ENCODE peak calls at places on chromosomes 3 and 15, in five cellular contexts. L is cardiac muscle cell, Q is psoas muscle, S is OCI-LY7, T is thoracic aorta. Y is an unnamed sample.

GRCh38 chr3:194689493-194689901 is 3.8 kb downstream of the FAM43A start:
- DNase-seq in L (peak), T (no peak), Q (peak), S (peak), Y (peak)

GRCh38 chr3:12995389-12996180 is 77.6 kb downstream of the IQSEC1 start:
- DNase-seq in S (no peak), Q (no peak), L (no peak), T (no peak), Y (no peak)

GRCh38 chr3:144496116-144496835 is 524.7 kb downstream of the DIPK2A start:
- DNase-seq in S (no peak), L (no peak), T (no peak), Q (no peak), Y (no peak)

GRCh38 chr15:62958944-62959343 is 83.6 kb upstream of the TPM1 start:
- DNase-seq in L (no peak), S (no peak), T (no peak), Q (no peak), Y (no peak)

GRCh38 chr15:58224068-58224467 is 85.9 kb downstream of the AQP9 start:
- DNase-seq in Q (peak), S (no peak), L (peak), T (no peak), Y (peak)

GRCh38 chr3:135393159-135393558 is 572.4 kb upstream of the PPP2R3A start:
- DNase-seq in Q (no peak), S (no peak), T (no peak), L (no peak), Y (no peak)

GRCh38 chr3:50370594-50370993 is 11.3 kb upstream of the TMEM115 start:
- DNase-seq in Q (no peak), L (peak), T (no peak), S (peak), Y (no peak)

GRCh38 chr3:72818915-72819314 is 29.3 kb downstream of the SHQ1 start:
- DNase-seq in Q (no peak), T (peak), S (no peak), L (peak), Y (no peak)

GRCh38 chr15:61049934-61050333 is 179.2 kb downstream of the RORA start:
- DNase-seq in Q (no peak), L (peak), S (no peak), T (no peak), Y (no peak)

GRCh38 chr3:186476541-186476940 is 67.6 kb downstream of the CRYGS start:
- DNase-seq in L (no peak), S (no peak), Q (no peak), T (no peak), Y (no peak)

GRCh38 chr15:70555713-70556112 is 207.6 kb downstream of the UACA start:
- DNase-seq in Q (no peak), T (no peak), L (no peak), S (peak), Y (no peak)

GRCh38 chr3:14845826-14846225 is 27.1 kb downstream of the FGD5 start:
- DNase-seq in S (no peak), L (no peak), Q (no peak), T (no peak), Y (no peak)

GRCh38 chr15:31267161-31268107 is 59.2 kb upstream of the KLF13 start:
- DNase-seq in Q (no peak), S (peak), L (no peak), T (no peak), Y (no peak)

GRCh38 chr3:98242155-98242554 is 21.9 kb upstream of the OR5H6 start:
- DNase-seq in L (no peak), Q (no peak), S (no peak), T (no peak), Y (no peak)

GRCh38 chr3:185292238-185292637 is 38.4 kb upstream of the EHHADH start:
- DNase-seq in S (no peak), Q (no peak), T (no peak), L (no peak), Y (no peak)

GRCh38 chr3:100420885-100421284 is 19.5 kb downstream of the LNP1 start:
- DNase-seq in T (no peak), L (no peak), Q (no peak), S (no peak), Y (no peak)

GRCh38 chr3:195916291-195916690 is 7.9 kb upstream of the TNK2 start:
- DNase-seq in S (no peak), Q (no peak), T (no peak), L (no peak), Y (no peak)

GRCh38 chr15:31172606-31173005 is 71.1 kb upstream of the TRPM1 start:
- DNase-seq in S (no peak), T (no peak), L (no peak), Q (no peak), Y (no peak)

GRCh38 chr15:71748327-71748726 is 62.0 kb upstream of the NR2E3 start:
- DNase-seq in T (no peak), S (no peak), Q (no peak), L (no peak), Y (no peak)

GRCh38 chr15:98868564-98868963 is 139.0 kb downstream of the PGPEP1L start:
- DNase-seq in Q (no peak), L (no peak), S (no peak), T (no peak), Y (no peak)

GRCh38 chr15:81373996-81374395 is at the start of gene TMC3:
- DNase-seq in Q (no peak), T (no peak), L (no peak), S (no peak), Y (no peak)

GRCh38 chr3:32457971-32458471 is 44.6 kb downstream of the CMTM6 start:
- DNase-seq in T (no peak), Q (no peak), L (no peak), S (peak), Y (no peak)

GRCh38 chr15:90106522-90107117 is 4.4 kb upstream of the IDH2 start:
- DNase-seq in S (no peak), T (no peak), L (peak), Q (peak), Y (peak)

GRCh38 chr15:77295446-77295845 is 124.5 kb downstream of the PEAK1 start:
- DNase-seq in Q (no peak), L (peak), S (no peak), T (no peak), Y (no peak)

GRCh38 chr3:67610458-67610857 is 44.0 kb downstream of the SUCLG2 start:
- DNase-seq in Q (no peak), L (peak), T (no peak), S (no peak), Y (no peak)

GRCh38 chr3:15973414-15973813 is 175.6 kb upstream of the ANKRD28 start:
- DNase-seq in L (no peak), T (no peak), Q (no peak), S (no peak), Y (no peak)
- H3K27ac ChIP-seq in L (no peak), T (no peak), Q (no peak), S (no peak), Y (no peak)

GRCh38 chr3:101940521-101940992 is 91.2 kb downstream of the NFKBIZ start:
- DNase-seq in S (no peak), L (peak), Q (peak), T (no peak), Y (peak)
- H3K4me3 ChIP-seq in S (no peak), L (no peak), Q (no peak), T (peak), Y (peak)

DNA sequence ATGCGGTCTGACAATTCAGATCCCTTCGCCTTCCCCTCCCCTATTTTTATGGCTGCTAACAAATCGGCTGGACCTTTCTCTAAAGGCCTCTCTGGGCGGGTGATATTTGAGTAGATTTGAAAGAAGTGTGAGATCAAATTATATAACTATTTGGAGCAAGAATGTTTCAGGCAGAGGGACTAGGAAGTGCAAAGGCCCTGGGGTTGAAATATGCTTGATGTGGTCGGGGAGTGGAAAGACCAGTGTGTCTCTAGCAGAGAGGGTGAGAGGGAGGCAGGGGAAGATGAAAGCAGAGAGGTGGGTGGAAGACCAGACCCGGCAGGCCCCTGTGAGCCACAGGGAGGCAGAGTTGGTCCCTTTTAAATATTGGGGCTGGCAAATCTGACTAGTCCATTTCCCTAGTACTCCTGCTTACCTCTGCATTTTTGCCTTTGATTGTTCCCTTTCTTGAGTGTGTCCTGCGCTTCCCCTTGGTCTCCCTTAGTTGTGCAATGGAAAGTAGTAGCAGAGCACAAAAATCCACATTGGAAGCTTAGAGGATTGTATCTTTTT is 32.3 kb downstream of the SLCO3A1 start:
- DNase-seq in T (no peak), L (peak), Q (no peak), S (peak), Y (no peak)
- TF ChIP-seq CTCF in T (no peak), L (peak), Q (peak), S (peak), Y (peak)

GRCh38 chr3:188214442-188214841 is 60.5 kb downstream of the LPP start:
- DNase-seq in S (peak), Q (no peak), L (no peak), T (no peak), Y (no peak)

GRCh38 chr3:188208751-188209433 is 54.9 kb downstream of the LPP start:
- DNase-seq in S (no peak), T (no peak), L (no peak), Q (no peak), Y (no peak)

GRCh38 chr3:188212308-188212969 is 58.5 kb downstream of the LPP start:
- DNase-seq in T (no peak), L (peak), S (no peak), Q (no peak), Y (no peak)

GRCh38 chr3:188209740-188210139 is 55.8 kb downstream of the LPP start:
- DNase-seq in S (no peak), Q (no peak), L (no peak), T (no peak), Y (no peak)

DNA sequence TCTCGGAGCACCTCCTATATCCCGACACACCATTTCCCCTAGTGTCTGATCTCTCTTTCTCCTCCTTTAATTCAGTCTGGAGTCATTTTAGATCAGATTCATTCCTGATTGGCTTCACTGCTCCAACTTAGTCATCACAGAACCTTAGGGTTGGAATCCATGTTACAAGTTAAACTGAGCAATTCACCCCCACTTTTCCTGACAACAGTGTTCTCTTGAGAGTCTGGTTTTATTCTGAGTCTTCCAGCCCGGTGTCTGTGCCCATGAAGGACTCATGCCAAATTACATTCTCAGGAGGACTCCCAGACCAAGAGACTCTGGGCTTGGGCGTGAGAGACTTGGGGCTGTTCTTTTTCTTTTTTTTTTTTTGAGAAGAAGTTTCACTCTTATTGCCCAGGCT is 57.5 kb downstream of the LPP start:
- DNase-seq in T (no peak), S (no peak), Q (no peak), L (no peak), Y (no peak)
- H3K27ac ChIP-seq in T (peak), S (no peak), Q (no peak), L (peak), Y (peak)

DNA sequence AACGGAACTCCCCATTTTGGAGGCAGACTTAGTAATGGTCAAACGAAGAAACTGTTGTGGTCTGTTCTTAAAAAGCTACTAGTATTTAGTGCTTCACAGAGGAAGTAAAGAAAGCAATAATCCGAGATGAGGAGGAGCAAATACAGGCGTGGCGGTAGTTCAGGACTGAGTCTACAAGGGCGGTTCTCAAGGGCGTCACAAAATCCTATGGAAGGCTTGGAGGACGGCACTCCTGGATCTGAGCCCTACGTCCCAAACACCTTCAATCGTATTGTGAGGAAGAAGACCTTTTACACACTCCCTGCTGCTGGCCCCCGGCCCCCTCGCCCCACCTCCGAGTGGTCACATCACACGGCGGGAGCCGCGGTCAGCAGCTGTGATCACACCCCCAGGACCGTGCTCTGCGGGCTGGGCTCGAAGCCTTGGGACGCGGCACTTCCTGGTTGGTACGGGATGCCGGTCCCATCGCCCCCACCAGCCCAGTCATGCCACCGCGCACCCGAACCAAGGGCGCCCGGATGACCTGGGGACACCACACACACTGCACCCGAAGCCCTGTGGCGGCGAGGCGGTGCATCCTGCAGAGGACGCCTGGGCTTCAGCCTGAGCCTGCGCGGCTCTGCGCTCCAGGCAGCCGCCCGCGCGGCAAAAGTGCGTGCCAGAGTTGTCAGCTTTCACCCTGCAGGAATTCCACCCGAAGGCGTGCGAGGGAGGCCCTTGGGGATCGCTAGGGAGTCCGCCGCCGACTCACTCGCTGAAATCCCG is 588 bp downstream of the PLD1 start:
- DNase-seq in S (no peak), L (peak), T (peak), Q (peak), Y (peak)
- H3K4me3 ChIP-seq in S (no peak), L (peak), T (peak), Q (peak), Y (peak)

GRCh38 chr15:92200891-92201290 is 192.8 kb upstream of the ST8SIA2 start:
- DNase-seq in Q (no peak), L (no peak), S (no peak), T (no peak), Y (no peak)

DNA sequence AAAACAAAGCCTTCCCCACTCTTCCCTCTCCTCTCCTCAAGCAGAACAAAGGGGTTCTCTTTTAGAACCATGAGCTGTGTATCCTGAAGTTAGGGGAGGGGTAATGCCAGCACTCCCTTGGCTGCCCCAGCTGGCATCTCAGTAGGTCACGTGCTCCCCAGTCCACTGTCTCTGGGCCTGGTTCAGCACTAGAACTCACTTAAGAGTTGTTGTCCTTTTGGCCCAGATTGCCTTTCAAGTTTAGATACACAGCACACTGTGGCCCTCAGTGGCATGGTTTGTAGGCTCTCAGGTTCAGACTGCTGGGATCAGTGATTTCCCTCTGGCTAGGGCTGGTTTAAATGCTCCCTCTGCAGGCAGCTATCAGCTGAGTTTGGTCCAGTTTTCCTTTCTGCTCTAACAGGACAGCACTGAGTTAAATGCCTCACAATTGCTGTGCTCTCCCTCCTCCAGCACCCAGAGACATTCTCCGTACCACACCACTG is 188.4 kb upstream of the ST8SIA2 start:
- DNase-seq in Q (no peak), L (no peak), S (peak), T (no peak), Y (peak)
- TF ChIP-seq CTCF in Q (no peak), L (no peak), S (peak), T (no peak), Y (peak)

GRCh38 chr3:30520695-30521094 is 85.7 kb upstream of the TGFBR2 start:
- DNase-seq in S (no peak), Q (no peak), T (no peak), L (peak), Y (no peak)
- H3K27ac ChIP-seq in S (no peak), Q (no peak), T (peak), L (no peak), Y (peak)

GRCh38 chr3:129629011-129629410 is 22.5 kb upstream of the PLXND1 start:
- DNase-seq in L (no peak), T (no peak), Q (no peak), S (no peak), Y (no peak)

GRCh38 chr3:129628169-129628522 is 21.7 kb upstream of the PLXND1 start:
- DNase-seq in T (no peak), S (no peak), Q (no peak), L (peak), Y (no peak)

GRCh38 chr3:129625071-129625874 is 18.8 kb upstream of the PLXND1 start:
- DNase-seq in Q (no peak), S (no peak), L (no peak), T (no peak), Y (peak)

GRCh38 chr3:129627350-129628168 is 21.1 kb upstream of the PLXND1 start:
- DNase-seq in Q (peak), T (no peak), S (peak), L (peak), Y (peak)

DNA sequence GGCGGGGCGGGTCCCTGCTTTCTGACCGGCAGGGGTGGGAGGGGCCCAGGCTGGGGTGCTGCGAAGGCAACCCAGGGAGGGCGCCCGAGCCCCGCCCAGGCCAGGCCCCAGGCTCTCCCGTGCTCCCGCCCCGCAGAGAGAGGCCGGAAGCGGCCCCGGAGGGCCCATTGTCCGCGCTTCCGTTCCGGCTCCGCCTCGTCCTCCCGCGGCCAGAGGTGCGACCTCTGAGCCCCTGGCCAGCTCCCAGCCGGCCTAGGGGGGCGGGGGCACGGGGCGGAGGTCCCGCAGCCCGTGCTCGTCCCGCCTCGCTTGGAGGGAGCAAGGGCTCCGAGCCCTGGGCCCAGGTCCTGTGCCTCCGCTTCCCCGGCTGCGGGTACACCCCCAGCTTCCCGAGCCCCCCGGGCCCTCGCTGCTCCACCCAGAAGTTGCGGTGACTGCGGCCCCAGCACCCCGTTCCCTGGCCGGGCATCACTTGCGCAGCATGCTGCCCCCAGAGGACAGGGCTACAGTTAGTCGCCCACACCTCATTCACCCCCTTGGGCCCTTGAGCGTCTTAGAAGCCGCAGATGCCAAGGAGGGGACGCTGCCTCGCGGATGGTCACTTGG is 20.4 kb upstream of the PLXND1 start:
- DNase-seq in Q (peak), T (no peak), S (peak), L (peak), Y (peak)
- H3K4me3 ChIP-seq in Q (peak), T (peak), S (peak), L (peak), Y (peak)

DNA sequence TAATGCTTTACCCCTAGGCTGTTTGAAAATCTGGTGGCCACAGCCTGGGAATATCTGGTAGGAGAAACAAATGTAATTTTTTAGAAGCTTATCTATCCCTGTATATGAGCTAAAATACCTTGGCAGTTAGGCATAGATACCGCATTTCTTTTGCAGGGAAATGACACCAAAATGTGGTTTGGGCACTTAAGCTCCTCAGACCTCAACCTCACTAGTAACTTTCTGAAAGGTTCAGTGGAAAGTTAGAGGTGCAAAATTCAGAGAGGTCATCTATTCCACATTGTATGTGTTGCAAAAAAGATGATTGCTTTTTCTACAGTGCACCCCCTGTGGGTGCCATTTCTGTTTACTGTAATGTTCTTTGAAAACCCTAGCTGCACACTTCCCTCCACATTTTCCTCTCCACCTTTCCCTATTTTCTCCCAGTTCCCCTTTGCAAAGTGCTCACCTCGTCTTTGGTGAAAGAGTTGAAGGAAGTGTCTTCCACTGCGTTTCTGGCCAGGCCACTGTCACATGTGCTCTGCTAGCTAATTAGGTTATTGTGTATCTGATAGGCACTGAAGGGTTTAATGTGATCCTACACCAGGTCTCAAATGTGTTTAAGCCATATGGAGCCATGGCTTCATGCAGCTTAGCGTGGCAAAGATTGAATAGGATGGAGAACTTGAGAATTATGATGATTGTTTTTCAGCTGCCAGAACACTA is 1.3 kb downstream of the SACM1L start:
- DNase-seq in Q (no peak), S (peak), L (no peak), T (no peak), Y (no peak)
- TF ChIP-seq CTCF in Q (no peak), S (peak), L (peak), T (no peak), Y (no peak)

Y was measured in heart right ventricle.